ENCODE peak calls at places on chromosome 6, in six cellular contexts. One of them, this sample, is unnamed.

GRCh38 chr6:151422981-151423380 is 28.9 kb downstream of the RMND1 start:
- DNase-seq in dorsolateral prefrontal cortex: no peak
- DNase-seq in NCI-H748 treated with DMSO at 0.1 percent for 48 hours: no peak
- DNase-seq in naive thymus-derived CD8-positive, alpha-beta T cell: no peak
- DNase-seq in nephron progenitor cell: no peak
- DNase-seq in substantia nigra: no peak
- DNase-seq in this sample: no peak

GRCh38 chr6:11224252-11224965 is 8.1 kb downstream of the NEDD9 start:
- DNase-seq in dorsolateral prefrontal cortex: no peak
- DNase-seq in NCI-H748 treated with DMSO at 0.1 percent for 48 hours: no peak
- DNase-seq in naive thymus-derived CD8-positive, alpha-beta T cell: no peak
- DNase-seq in nephron progenitor cell: no peak
- DNase-seq in substantia nigra: no peak
- DNase-seq in this sample: peak; percentile 65

GRCh38 chr6:130967502-130968469 is 95.3 kb downstream of the EPB41L2 start:
- DNase-seq in dorsolateral prefrontal cortex: no peak
- DNase-seq in NCI-H748 treated with DMSO at 0.1 percent for 48 hours: no peak
- DNase-seq in naive thymus-derived CD8-positive, alpha-beta T cell: no peak
- DNase-seq in nephron progenitor cell: no peak
- DNase-seq in substantia nigra: no peak
- DNase-seq in this sample: no peak

GRCh38 chr6:55212147-55212546 is 37.8 kb downstream of the HCRTR2 start:
- DNase-seq in dorsolateral prefrontal cortex: no peak
- DNase-seq in NCI-H748 treated with DMSO at 0.1 percent for 48 hours: no peak
- DNase-seq in naive thymus-derived CD8-positive, alpha-beta T cell: no peak
- DNase-seq in nephron progenitor cell: no peak
- DNase-seq in substantia nigra: no peak
- DNase-seq in this sample: no peak

GRCh38 chr6:7697820-7698623 is 27.9 kb upstream of the BMP6 start:
- DNase-seq in dorsolateral prefrontal cortex: no peak
- DNase-seq in NCI-H748 treated with DMSO at 0.1 percent for 48 hours: no peak
- DNase-seq in naive thymus-derived CD8-positive, alpha-beta T cell: no peak
- DNase-seq in nephron progenitor cell: no peak
- DNase-seq in substantia nigra: no peak
- DNase-seq in this sample: no peak

GRCh38 chr6:3913077-3913957 is 64.1 kb downstream of the FAM50B start:
- DNase-seq in dorsolateral prefrontal cortex: no peak
- DNase-seq in NCI-H748 treated with DMSO at 0.1 percent for 48 hours: peak; percentile 65
- DNase-seq in naive thymus-derived CD8-positive, alpha-beta T cell: no peak
- DNase-seq in nephron progenitor cell: no peak
- DNase-seq in substantia nigra: no peak
- DNase-seq in this sample: no peak

GRCh38 chr6:45607818-45608217 is 230.1 kb upstream of the SUPT3H start:
- DNase-seq in dorsolateral prefrontal cortex: no peak
- DNase-seq in NCI-H748 treated with DMSO at 0.1 percent for 48 hours: peak; percentile 37
- DNase-seq in naive thymus-derived CD8-positive, alpha-beta T cell: no peak
- DNase-seq in nephron progenitor cell: no peak
- DNase-seq in substantia nigra: no peak
- DNase-seq in this sample: no peak

GRCh38 chr6:125924169-125924568 is 32.4 kb upstream of the HINT3 start:
- DNase-seq in dorsolateral prefrontal cortex: no peak
- DNase-seq in NCI-H748 treated with DMSO at 0.1 percent for 48 hours: no peak
- DNase-seq in naive thymus-derived CD8-positive, alpha-beta T cell: no peak
- DNase-seq in nephron progenitor cell: no peak
- DNase-seq in substantia nigra: no peak
- DNase-seq in this sample: no peak

GRCh38 chr6:123899745-123900144 is 96.1 kb downstream of the NKAIN2 start:
- DNase-seq in dorsolateral prefrontal cortex: no peak
- DNase-seq in NCI-H748 treated with DMSO at 0.1 percent for 48 hours: no peak
- DNase-seq in naive thymus-derived CD8-positive, alpha-beta T cell: no peak
- DNase-seq in nephron progenitor cell: no peak
- DNase-seq in substantia nigra: no peak
- DNase-seq in this sample: no peak

GRCh38 chr6:134007077-134007476 is 45.3 kb downstream of the SLC2A12 start:
- DNase-seq in dorsolateral prefrontal cortex: no peak
- DNase-seq in NCI-H748 treated with DMSO at 0.1 percent for 48 hours: peak; percentile 47
- DNase-seq in naive thymus-derived CD8-positive, alpha-beta T cell: no peak
- DNase-seq in nephron progenitor cell: no peak
- DNase-seq in substantia nigra: no peak
- DNase-seq in this sample: no peak

GRCh38 chr6:169328112-169328801 is 74.6 kb upstream of the THBS2 start:
- DNase-seq in dorsolateral prefrontal cortex: no peak
- DNase-seq in NCI-H748 treated with DMSO at 0.1 percent for 48 hours: no peak
- DNase-seq in naive thymus-derived CD8-positive, alpha-beta T cell: no peak
- DNase-seq in nephron progenitor cell: no peak
- DNase-seq in substantia nigra: no peak
- DNase-seq in this sample: no peak

This sample was measured in stimulated activated naive CD8-positive, alpha-beta T cell treated with anti-CD3 and anti-CD28 coated beads, Interleukin-15, amount 100 ng/mL, for 72 hours.